ENCODE peak calls at places on chromosomes 13 and 19, in four cellular contexts. E, I, C and H are unnamed samples.

GRCh38 chr19:55857149-55857548 is 20.8 kb downstream of the NLRP4 start:
- DNase-seq in E (no peak), I (no peak), C (no peak), H (no peak)

GRCh38 chr19:10812902-10813404 is 23.1 kb downstream of the TMED1 start:
- DNase-seq in E (no peak), I (peak; percentile 59), C (no peak), H (peak; percentile 60)

GRCh38 chr19:16073481-16073880 is 2.8 kb upstream of the TPM4 start:
- DNase-seq in E (no peak), I (no peak), C (no peak), H (no peak)

GRCh38 chr13:107956889-107957288 is 258.4 kb downstream of the LIG4 start:
- DNase-seq in E (no peak), I (no peak), C (no peak), H (no peak)

GRCh38 chr19:45075215-45076028 is 856 bp downstream of the ZNF296 start:
- DNase-seq in E (peak; percentile 89), I (no peak), C (peak; percentile 19), H (no peak)

GRCh38 chr19:35740423-35741215 is 1.6 kb downstream of the IGFLR1 start:
- DNase-seq in E (peak; percentile 99), I (peak; percentile 93), C (peak; percentile 100), H (peak; percentile 83)

GRCh38 chr19:4115050-4115817 is 8.7 kb downstream of the MAP2K2 start:
- DNase-seq in E (no peak), I (no peak), C (peak; percentile 82), H (no peak)

GRCh38 chr13:105991622-105992254 is 543.7 kb downstream of the EFNB2 start:
- DNase-seq in E (no peak), I (peak; percentile 100), C (no peak), H (no peak)

GRCh38 chr19:19352823-19353222 is 32.2 kb downstream of the MAU2 start:
- DNase-seq in E (no peak), I (no peak), C (no peak), H (no peak)

GRCh38 chr13:113489549-113490495 is 689 bp downstream of the DCUN1D2 start:
- DNase-seq in E (no peak), I (peak; percentile 38), C (peak; percentile 38), H (no peak)

GRCh38 chr19:3548594-3548993 is 8.8 kb downstream of the MFSD12 start:
- DNase-seq in E (no peak), I (no peak), C (no peak), H (no peak)

GRCh38 chr13:32426981-32427851 is 714 bp downstream of the N4BP2L1 start:
- DNase-seq in E (peak; percentile 85), I (no peak), C (peak; percentile 51), H (no peak)

GRCh38 chr13:33207616-33207964 is 78.0 kb downstream of the STARD13 start:
- DNase-seq in E (no peak), I (peak; percentile 80), C (no peak), H (no peak)

GRCh38 chr19:7705387-7706187 is 3.7 kb upstream of the FCER2 start:
- DNase-seq in E (no peak), I (no peak), C (no peak), H (no peak)

GRCh38 chr19:8321760-8322637 is 703 bp downstream of the RPS28 start:
- DNase-seq in E (no peak), I (no peak), C (no peak), H (no peak)

GRCh38 chr19:40225440-40226305 is 816 bp downstream of the CCNP start:
- DNase-seq in E (no peak), I (no peak), C (no peak), H (no peak)

GRCh38 chr13:50435011-50435410 is 408.5 kb downstream of the DLEU7 start:
- DNase-seq in E (no peak), I (no peak), C (no peak), H (no peak)

DNA sequence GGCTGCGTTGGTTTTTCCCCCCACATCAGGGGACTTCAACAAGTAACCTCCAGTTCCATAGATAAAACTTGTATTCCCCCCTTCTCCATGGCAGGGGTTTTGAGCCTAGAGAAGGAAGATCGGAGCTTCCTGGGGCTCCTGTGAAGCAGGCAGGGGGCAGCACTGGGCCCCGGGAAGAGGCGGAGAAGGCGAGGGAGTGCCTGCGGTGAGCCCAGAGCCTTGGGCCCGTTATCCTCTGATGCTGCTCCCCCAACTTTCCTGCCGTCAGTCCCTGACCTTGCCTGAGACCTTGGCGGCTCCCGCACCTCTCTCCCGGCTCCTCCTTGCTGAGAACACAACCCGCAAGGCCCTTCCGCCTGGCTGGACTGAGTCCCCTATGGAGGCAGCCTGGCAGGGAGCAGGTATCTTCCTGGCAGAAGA is 2.5 kb downstream of the LIPE start:
- DNase-seq in E (no peak), I (no peak), C (no peak), H (no peak)
- TF ChIP-seq CTCF in E (no peak), I (no peak), C (peak; percentile 44), H (peak; percentile 24)

DNA sequence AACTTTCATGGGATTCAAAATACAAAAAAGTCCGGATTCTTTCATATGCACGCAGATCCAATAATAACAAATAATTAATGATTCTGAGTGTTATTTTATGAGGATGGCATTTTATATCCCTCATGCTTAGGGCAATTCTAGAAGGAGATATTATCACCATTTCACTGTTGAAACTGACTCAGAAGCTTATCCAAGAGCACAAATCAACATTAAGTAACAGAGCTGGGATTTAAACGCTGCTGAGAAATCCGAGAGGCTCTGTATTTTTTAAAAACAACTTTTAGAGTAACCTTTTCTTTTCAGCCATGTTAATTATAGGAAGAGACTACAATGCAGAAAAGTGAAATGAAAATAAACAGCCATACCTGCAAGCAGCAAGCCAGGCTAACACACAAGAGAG is 30.3 kb downstream of the ATP7B start:
- DNase-seq in E (no peak), I (no peak), C (no peak), H (no peak)
- TF ChIP-seq CTCF in E (no peak), I (no peak), C (no peak), H (no peak)

DNA sequence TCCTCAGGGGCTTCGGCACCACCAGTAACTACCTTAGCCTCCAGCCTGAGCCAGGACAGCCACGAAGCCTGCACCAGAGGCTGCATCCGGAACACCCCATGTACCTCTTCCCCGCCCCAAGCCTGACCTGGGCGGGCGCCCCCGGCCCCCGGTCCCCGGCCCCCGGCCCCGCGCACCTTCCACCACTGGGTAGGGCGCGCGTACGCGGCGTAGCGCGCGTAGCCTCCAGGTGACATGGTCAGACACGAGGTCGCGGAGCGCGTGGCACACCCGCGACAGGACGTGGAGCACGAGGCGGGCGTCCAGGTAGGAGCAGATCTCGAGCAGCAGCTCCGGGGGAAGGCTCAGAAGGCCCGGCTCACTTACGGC is 450 bp downstream of the FBXW9 start:
- DNase-seq in E (no peak), I (no peak), C (no peak), H (no peak)
- TF ChIP-seq CTCF in E (no peak), I (no peak), C (no peak), H (no peak)

DNA sequence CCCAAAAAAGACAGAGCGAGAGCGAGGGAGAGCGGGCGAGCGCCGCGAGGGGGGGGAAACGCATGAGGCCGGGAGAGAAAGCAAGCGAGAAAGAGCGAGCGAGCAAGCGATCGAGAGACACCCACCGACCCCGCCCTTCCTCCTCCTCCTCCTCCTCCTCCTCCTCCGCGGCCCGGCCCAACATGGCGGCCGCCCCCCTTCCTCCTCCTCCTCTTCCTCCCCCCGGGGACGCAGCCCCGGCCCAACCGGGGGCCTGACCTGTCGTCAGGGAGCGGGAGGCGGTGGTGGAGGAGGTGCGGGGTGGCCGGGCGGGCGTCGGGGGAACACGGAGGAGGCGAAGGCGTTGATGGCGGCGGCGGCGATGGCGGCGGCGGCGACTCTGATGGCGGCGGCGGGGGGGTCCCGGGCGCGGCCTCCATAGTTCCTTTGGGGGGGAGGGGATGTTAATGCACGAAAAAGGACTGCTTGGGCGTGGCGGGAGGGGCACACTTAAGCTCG is 1.4 kb downstream of the ZC3H4 start:
- DNase-seq in E (peak; percentile 94), I (peak; percentile 82), C (peak; percentile 85), H (no peak)
- TF ChIP-seq CTCF in E (no peak), I (no peak), C (no peak), H (no peak)

GRCh38 chr13:38417727-38418126 is 68.1 kb downstream of the UFM1 start:
- DNase-seq in E (no peak), I (peak; percentile 50), C (no peak), H (no peak)
- TF ChIP-seq CTCF in E (no peak), I (peak; percentile 75), C (peak; percentile 34), H (peak; percentile 28)

GRCh38 chr13:25225970-25226369 is 53.9 kb upstream of the AMER2 start:
- DNase-seq in E (no peak), I (no peak), C (no peak), H (no peak)
- TF ChIP-seq CTCF in E (no peak), I (no peak), C (no peak), H (no peak)

GRCh38 chr13:64154514-64154913 is 2738.9 kb upstream of the PCDH20 start:
- DNase-seq in E (no peak), I (no peak), C (no peak), H (no peak)
- TF ChIP-seq CTCF in E (no peak), I (peak; percentile 28), C (peak; percentile 42), H (peak; percentile 27)

DNA sequence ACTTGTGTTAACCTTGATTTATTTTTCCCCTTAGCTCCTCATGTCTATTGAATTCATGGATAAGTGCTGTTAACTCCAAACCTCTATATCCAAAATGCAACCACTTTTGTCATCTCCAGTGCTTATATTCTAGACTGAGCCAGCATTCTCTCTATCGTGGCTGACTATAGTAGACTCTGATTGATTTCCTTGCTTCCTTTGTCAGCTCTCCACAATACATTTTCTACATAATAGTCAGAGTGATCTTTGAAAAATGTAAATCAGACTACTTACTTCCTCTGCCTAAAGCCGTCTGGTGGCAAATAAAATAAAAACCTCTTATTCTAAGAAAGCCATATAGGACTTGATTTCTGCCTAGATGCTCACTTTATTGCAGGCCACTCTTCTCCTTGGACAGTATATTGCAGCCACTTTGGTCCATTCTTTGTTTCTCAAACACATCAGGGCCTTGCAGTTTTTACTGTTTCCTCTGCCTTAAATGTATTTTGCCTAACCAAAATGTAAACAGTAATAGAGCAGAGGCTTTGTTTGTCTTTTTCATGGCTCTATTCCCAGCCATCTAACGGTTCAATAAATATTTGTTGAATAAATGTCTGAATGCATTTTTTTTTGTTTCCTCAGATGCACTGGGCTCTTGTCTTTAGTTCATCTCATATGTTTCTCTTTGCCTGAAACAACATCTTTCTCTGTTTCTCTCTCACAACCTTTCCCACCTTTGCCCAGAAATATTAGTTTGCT is 243.6 kb upstream of the CSNK1A1L start:
- DNase-seq in E (no peak), I (no peak), C (no peak), H (no peak)
- TF ChIP-seq CTCF in E (no peak), I (no peak), C (no peak), H (no peak)

GRCh38 chr19:51097166-51097736 is 11.0 kb downstream of the CTU1 start:
- DNase-seq in E (peak; percentile 90), I (peak; percentile 93), C (peak; percentile 79), H (no peak)
- TF ChIP-seq CTCF in E (peak; percentile 31), I (peak; percentile 67), C (peak; percentile 77), H (peak; percentile 74)